ENCODE peak calls at places on chromosomes 6 and 20, in five cellular contexts. Q is neural progenitor cell, C is cardiac muscle cell, Y is transverse colon, B is NT2/D1. R is an unnamed sample.

GRCh38 chr6:91098006-91098405 is 511.1 kb upstream of the MAP3K7 start:
- DNase-seq in Q (no peak), C (no peak), Y (no peak), B (no peak), R (no peak)

GRCh38 chr6:142474446-142475289 is 172.9 kb downstream of the ADGRG6 start:
- DNase-seq in Q (peak; percentile 81), C (peak; percentile 75), Y (no peak), B (peak; percentile 49), R (peak; percentile 49)

GRCh38 chr6:12324741-12325140 is 34.6 kb downstream of the EDN1 start:
- DNase-seq in Q (no peak), C (no peak), Y (no peak), B (peak; percentile 38), R (no peak)

GRCh38 chr20:48431635-48432034 is 396.2 kb downstream of the PREX1 start:
- DNase-seq in Q (no peak), C (no peak), Y (no peak), B (no peak), R (peak; percentile 8)

GRCh38 chr6:34148864-34149810 is 3.2 kb upstream of the GRM4 start:
- DNase-seq in Q (peak; percentile 3), C (no peak), Y (no peak), B (no peak), R (no peak)

GRCh38 chr20:24781061-24781980 is 167.7 kb upstream of the CST7 start:
- DNase-seq in Q (peak; percentile 54), C (peak; percentile 33), Y (no peak), B (no peak), R (no peak)

GRCh38 chr6:74581681-74582080 is 624.2 kb downstream of the COL12A1 start:
- DNase-seq in Q (no peak), C (no peak), Y (no peak), B (no peak), R (no peak)

GRCh38 chr20:51022803-51023616 is at the start of gene KCNG1:
- DNase-seq in Q (peak; percentile 93), C (peak; percentile 95), Y (peak; percentile 81), B (peak; percentile 68), R (peak; percentile 91)

DNA sequence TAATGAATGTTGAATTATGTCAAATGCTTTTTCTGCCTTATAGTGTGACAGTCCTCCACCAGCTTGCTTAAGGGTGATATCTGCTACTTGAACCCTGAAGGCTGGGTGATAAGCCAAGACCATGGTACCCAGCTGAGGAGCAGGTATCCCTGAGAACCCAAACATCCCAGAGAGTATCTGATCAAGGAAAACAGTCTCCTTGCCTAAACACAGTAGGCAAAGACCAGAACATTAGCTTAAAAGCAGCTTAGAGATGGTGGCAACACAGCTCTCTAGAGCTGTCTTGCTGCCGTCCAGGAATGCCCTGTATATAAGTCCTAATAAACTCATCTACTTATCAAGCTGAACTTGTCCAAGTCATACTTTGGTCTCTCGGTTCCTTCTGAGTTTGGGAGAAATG is 127.7 kb upstream of the PRSS16 start:
- DNase-seq in Q (no peak), C (no peak), Y (no peak), B (no peak), R (no peak)
- H3K4me3 ChIP-seq in Q (no peak overlapping the region), C (no peak overlapping the region), Y (no peak overlapping the region), B (no peak overlapping the region), R (no peak overlapping the region)

DNA sequence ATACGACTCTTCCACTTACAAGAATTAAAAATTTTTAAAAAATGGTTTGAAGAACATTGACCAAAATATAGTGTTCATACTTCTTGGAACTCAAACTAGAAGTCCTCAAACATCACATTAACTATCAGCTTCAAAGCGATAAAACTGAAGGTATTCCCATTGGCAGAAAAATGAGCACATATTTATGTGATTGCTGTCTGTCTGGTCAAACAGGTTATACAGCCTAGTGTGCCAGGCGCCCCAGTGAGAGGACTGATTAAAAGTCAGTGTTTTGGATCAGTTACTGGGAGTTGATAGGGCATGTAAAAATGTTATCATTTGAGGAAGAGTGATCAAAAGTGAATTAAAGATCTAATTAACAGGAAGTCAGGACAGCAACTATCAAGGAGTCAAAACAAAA is 738.8 kb downstream of the HDGFL1 start:
- DNase-seq in Q (no peak), C (no peak), Y (no peak), B (no peak), R (no peak)
- H3K9me3 ChIP-seq in Q (no peaks in the 10 kb centered on the region), C (no peaks in the 10 kb centered on the region), Y (no peaks in the 10 kb centered on the region), B (no peaks in the 10 kb centered on the region), R (no peaks in the 10 kb centered on the region)

GRCh38 chr20:35551485-35551884 is 9.6 kb downstream of the ERGIC3 start:
- DNase-seq in Q (no peak), C (no peak), Y (no peak), B (no peak), R (no peak)

GRCh38 chr20:35555951-35556645 is 14.2 kb downstream of the ERGIC3 start:
- DNase-seq in Q (no peak), C (no peak), Y (no peak), B (no peak), R (no peak)

GRCh38 chr20:35558416-35558815 is 16.5 kb downstream of the ERGIC3 start:
- DNase-seq in Q (no peak), C (no peak), Y (no peak), B (no peak), R (no peak)

GRCh38 chr20:35556871-35557270 is 15.0 kb downstream of the ERGIC3 start:
- DNase-seq in Q (no peak), C (no peak), Y (no peak), B (no peak), R (no peak)

DNA sequence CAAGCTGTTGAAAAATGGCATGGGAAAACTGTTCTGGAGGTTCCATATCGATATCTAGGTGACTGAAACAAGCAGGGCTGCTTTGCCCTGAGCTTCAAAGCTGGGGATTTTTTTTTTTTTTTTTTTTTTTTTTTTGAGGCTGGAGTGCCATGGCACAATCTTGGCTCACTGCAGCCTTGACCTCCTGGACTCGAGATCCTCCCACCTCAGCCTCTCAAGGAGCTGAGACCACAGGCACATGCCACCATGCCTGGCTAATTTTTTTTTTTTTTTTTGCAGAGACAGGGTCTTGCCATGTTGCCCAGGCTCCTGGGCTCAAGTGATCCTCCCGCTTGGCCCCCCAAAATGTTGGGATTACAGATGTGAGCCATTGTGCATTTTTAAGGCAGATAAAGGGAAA is 11.0 kb downstream of the ERGIC3 start:
- DNase-seq in Q (no peak), C (no peak), Y (no peak), B (no peak), R (no peak)
- H3K27me3 ChIP-seq in Q (no peaks in the 10 kb centered on the region), C (no peaks in the 10 kb centered on the region), Y (no peaks in the 10 kb centered on the region), B (no peaks in the 10 kb centered on the region), R (no peaks in the 10 kb centered on the region)

GRCh38 chr6:87832025-87832825 is 130.2 kb upstream of the AKIRIN2 start:
- DNase-seq in Q (no peak), C (no peak), Y (no peak), B (no peak), R (peak; percentile 51)
- H3K4me3 ChIP-seq in Q (no peak overlapping the region), C (no peak overlapping the region), Y (peak overlapping the region; percentile 46), B (no peak overlapping the region), R (no peak overlapping the region)

DNA sequence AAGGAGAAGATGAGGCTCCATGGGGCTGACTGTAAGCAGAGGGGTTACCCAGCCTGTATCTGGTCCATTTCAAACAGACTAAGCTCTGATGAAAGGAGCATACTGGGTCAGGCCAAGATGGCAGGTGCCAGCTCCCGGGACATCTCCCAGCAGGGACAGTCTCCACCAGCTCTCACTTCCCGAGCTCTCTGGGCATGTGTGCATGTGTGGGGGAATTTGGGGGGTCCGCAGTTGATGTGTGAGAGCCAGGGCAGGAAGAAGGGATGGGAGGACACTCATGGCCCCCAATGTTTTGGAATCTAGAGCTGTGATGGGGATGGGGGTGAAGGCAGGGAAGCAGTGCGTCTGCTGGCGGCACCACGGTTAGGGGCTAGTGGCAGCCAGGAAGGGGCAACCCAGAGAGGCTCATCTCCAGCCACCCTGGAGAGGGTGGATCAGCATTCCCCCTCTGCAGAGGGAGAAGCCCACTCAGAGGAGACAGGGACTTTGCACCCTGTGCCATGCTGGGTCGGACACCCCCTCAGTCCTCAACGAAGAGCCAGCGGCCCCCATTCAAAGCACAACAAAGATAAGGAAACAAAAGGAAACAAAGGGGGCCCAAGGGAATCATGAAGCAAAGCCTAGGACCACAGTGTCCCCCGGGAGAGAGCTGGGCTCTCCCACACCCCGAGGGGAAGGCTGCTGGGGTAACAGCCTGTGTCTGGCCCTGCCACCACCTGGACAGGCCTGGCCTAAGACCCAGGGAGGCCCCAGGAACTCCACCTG is 52.4 kb downstream of the DSTN start:
- DNase-seq in Q (no peak), C (no peak), Y (peak; percentile 3), B (no peak), R (no peak)
- H3K9me3 ChIP-seq in Q (no peaks in the 10 kb centered on the region), C (no peaks in the 10 kb centered on the region), Y (no peaks in the 10 kb centered on the region), B (no peaks in the 10 kb centered on the region), R (no peaks in the 10 kb centered on the region)

DNA sequence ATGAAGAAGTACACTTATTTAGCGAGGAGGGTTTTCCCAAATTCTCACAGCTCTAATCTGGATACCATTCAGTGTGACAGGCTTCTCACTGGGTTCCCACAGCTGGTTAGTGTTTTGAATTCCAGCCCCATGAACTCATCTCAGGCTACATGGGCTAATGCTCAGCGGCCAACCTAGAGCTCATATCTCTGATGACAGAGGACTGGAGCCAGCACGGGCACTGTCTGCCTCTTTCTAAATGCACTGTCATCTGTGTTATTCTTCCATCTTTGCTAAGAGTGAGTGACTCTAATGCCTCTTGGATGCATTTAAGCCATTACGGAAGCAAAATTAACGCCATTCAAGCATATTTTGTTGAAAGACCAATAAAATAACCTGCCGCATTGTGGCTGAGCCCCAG is 308.9 kb upstream of the JAG1 start:
- DNase-seq in Q (no peak), C (peak; percentile 71), Y (no peak), B (peak; percentile 6), R (no peak)
- H3K27me3 ChIP-seq in Q (no peaks in the 10 kb centered on the region), C (no peaks in the 10 kb centered on the region), Y (no peaks in the 10 kb centered on the region), B (no peaks in the 10 kb centered on the region), R (no peaks in the 10 kb centered on the region)

GRCh38 chr6:3019065-3019464 is 19.4 kb downstream of the NQO2 start:
- DNase-seq in Q (no peak), C (no peak), Y (no peak), B (no peak), R (no peak)

GRCh38 chr6:3019749-3020320 is 20.1 kb downstream of the NQO2 start:
- DNase-seq in Q (no peak), C (no peak), Y (no peak), B (no peak), R (no peak)

GRCh38 chr6:3022765-3023662 is 23.3 kb downstream of the NQO2 start:
- DNase-seq in Q (no peak), C (no peak), Y (no peak), B (no peak), R (peak; percentile 60)

GRCh38 chr6:3026811-3027626 is 27.3 kb downstream of the NQO2 start:
- DNase-seq in Q (peak; percentile 28), C (no peak), Y (peak; percentile 24), B (no peak), R (no peak)

GRCh38 chr6:3023663-3024483 is 24.2 kb downstream of the NQO2 start:
- DNase-seq in Q (peak; percentile 52), C (peak; percentile 9), Y (peak; percentile 93), B (peak; percentile 42), R (peak; percentile 93)
- H3K4me3 ChIP-seq in Q (no peak overlapping the region), C (no peak overlapping the region), Y (peak overlapping the region; percentile 47), B (no peak overlapping the region), R (peak overlapping the region; percentile 11)